ENCODE peak calls at places on chromosomes 13 and 19, in nine cellular contexts. A is fibroblast of gingiva; L is Peyer's patch; O is retina; F is T-helper 17 cell; H is lung; B is sigmoid colon; P is naive thymus-derived CD4-positive, alpha-beta T cell; G is stimulated activated CD4-positive, alpha-beta T cell treated with anti-CD3 and anti-CD28 coated beads, Interleukin-12 subunit alpha, Interleukin-12 subunit beta, amount 100 ng/mL, for 24 hours. S is an unnamed sample.

GRCh38 chr13:113148407-113148806 is 10.0 kb upstream of the PROZ start:
- DNase-seq in A (no peak), L (no peak), O (no peak), F (no peak), H (no peak), B (no peak), P (no peak), G (no peak), S (peak)

GRCh38 chr13:84645196-84646071 is 763.2 kb upstream of the SLITRK1 start:
- DNase-seq in A (peak), L (no peak), O (peak), F (no peak), H (no peak), B (no peak), P (no peak), G (no peak), S (no peak)

GRCh38 chr13:112652512-112653458 is 37.1 kb upstream of the ATP11A start:
- DNase-seq in A (no peak), L (no peak), O (no peak), F (no peak), H (no peak), B (no peak), P (no peak), G (no peak), S (no peak)

GRCh38 chr19:42111811-42112210 is 20.4 kb downstream of the POU2F2 start:
- DNase-seq in A (no peak), L (no peak), O (no peak), F (no peak), H (no peak), B (no peak), P (no peak), G (no peak), S (no peak)

GRCh38 chr19:1264801-1265610 is 4.1 kb upstream of the CIRBP start:
- DNase-seq in A (peak), L (peak), O (peak), F (no peak), H (peak), B (peak), P (no peak), G (no peak), S (peak)

GRCh38 chr19:46392837-46393236 is 20.5 kb downstream of the CCDC8 start:
- DNase-seq in A (no peak), L (no peak), O (no peak), F (no peak), H (no peak), B (no peak), P (no peak), G (no peak), S (no peak)

GRCh38 chr19:15169541-15170285 is 31.1 kb downstream of the NOTCH3 start:
- DNase-seq in A (no peak), L (no peak), O (no peak), F (no peak), H (no peak), B (no peak), P (no peak), G (no peak), S (no peak)

GRCh38 chr13:97234236-97234635 is 12.1 kb downstream of the MBNL2 start:
- DNase-seq in A (no peak), L (peak), O (no peak), F (no peak), H (no peak), B (no peak), P (no peak), G (no peak), S (no peak)

GRCh38 chr13:80862466-80862865 is 521.5 kb upstream of the SPRY2 start:
- DNase-seq in A (no peak), L (no peak), O (no peak), F (no peak), H (no peak), B (no peak), P (no peak), G (no peak), S (no peak)

GRCh38 chr19:387777-388176 is 21.2 kb downstream of the C2CD4C start:
- DNase-seq in A (no peak), L (no peak), O (no peak), F (no peak), H (no peak), B (no peak), P (no peak), G (no peak), S (peak)

GRCh38 chr19:47176071-47176626 is 45.5 kb downstream of the SAE1 start:
- DNase-seq in A (peak), L (no peak), O (no peak), F (no peak), H (no peak), B (no peak), P (no peak), G (no peak), S (no peak)

GRCh38 chr13:79779761-79780160 is 298.8 kb downstream of the NDFIP2 start:
- DNase-seq in A (peak), L (peak), O (no peak), F (no peak), H (no peak), B (peak), P (no peak), G (no peak), S (no peak)

GRCh38 chr13:104461049-104461448 is 1394.8 kb upstream of the SLC10A2 start:
- DNase-seq in A (no peak), L (no peak), O (no peak), F (no peak), H (no peak), B (no peak), P (no peak), G (no peak), S (no peak)

GRCh38 chr19:21439372-21439771 is 42.4 kb downstream of the ZNF493 start:
- DNase-seq in A (peak), L (no peak), O (no peak), F (no peak), H (no peak), B (no peak), P (no peak), G (no peak), S (no peak)

GRCh38 chr19:46606019-46606418 is 4.9 kb downstream of the CALM3 start:
- DNase-seq in A (no peak), L (no peak), O (no peak), F (no peak), H (no peak), B (peak), P (no peak), G (no peak), S (peak)